ENCODE peak calls at places on chromosomes 2 and 18, in eight cellular contexts. V is lung microvascular endothelial cell; P is IMR-90; I is progenitor cell of endocrine pancreas; T is stimulated activated CD8-positive, alpha-beta memory T cell treated with anti-CD3 and anti-CD28 coated beads, Interleukin-2, amount 100 ng/mL, for 48 hours; J is GM12865; X is mesendoderm; L is astrocyte of the cerebellum. M is an unnamed sample.

GRCh38 chr2:216970369-216970915 is 110.6 kb upstream of the TNP1 start:
- DNase-seq in V (no peak), P (no peak), I (no peak), T (no peak), J (no peak), X (no peak), L (no peak), M (no peak)

GRCh38 chr2:26187114-26187513 is 14.2 kb downstream of the GAREM2 start:
- DNase-seq in V (no peak), P (no peak), I (no peak), T (no peak), J (no peak), X (no peak), L (no peak), M (no peak)

GRCh38 chr2:210956101-210956500 is 399.7 kb downstream of the CPS1 start:
- DNase-seq in V (no peak), P (no peak), I (no peak), T (no peak), J (no peak), X (no peak), L (no peak), M (no peak)

GRCh38 chr2:230823264-230823964 is 41.3 kb upstream of the ITM2C start:
- DNase-seq in V (no peak), P (no peak), I (no peak), T (no peak), J (no peak), X (no peak), L (no peak), M (no peak)

GRCh38 chr2:178109813-178110212 is 2.4 kb upstream of the RBM45 start:
- DNase-seq in V (peak), P (peak), I (no peak), T (no peak), J (peak), X (peak), L (peak), M (peak)

GRCh38 chr18:58054041-58054733 is 10.2 kb downstream of the NEDD4L start:
- DNase-seq in V (no peak), P (peak), I (no peak), T (no peak), J (no peak), X (peak), L (peak), M (peak)

GRCh38 chr2:4585057-4585635 is 881.8 kb downstream of the DCDC2C start:
- DNase-seq in V (no peak), P (no peak), I (no peak), T (no peak), J (no peak), X (no peak), L (no peak), M (no peak)

GRCh38 chr2:102657770-102658169 is 38.4 kb downstream of the SLC9A2 start:
- DNase-seq in V (no peak), P (no peak), I (no peak), T (no peak), J (peak), X (peak), L (no peak), M (no peak)

GRCh38 chr2:226798422-226799210 is 1.0 kb downstream of the IRS1 start:
- DNase-seq in V (no peak), P (peak), I (no peak), T (peak), J (peak), X (peak), L (no peak), M (peak)

GRCh38 chr2:240596491-240596931 is 10.0 kb downstream of the CAPN10 start:
- DNase-seq in V (no peak), P (no peak), I (no peak), T (no peak), J (no peak), X (no peak), L (no peak), M (no peak)

GRCh38 chr18:31723998-31724711 is 36.5 kb downstream of the SLC25A52 start:
- DNase-seq in V (peak), P (no peak), I (no peak), T (no peak), J (no peak), X (no peak), L (no peak), M (no peak)

GRCh38 chr2:8893978-8894820 is 56.8 kb upstream of the KIDINS220 start:
- DNase-seq in V (no peak), P (peak), I (no peak), T (no peak), J (no peak), X (no peak), L (no peak), M (no peak)

GRCh38 chr2:232687382-232688160 is 9.6 kb upstream of the GIGYF2 start:
- DNase-seq in V (no peak), P (no peak), I (no peak), T (no peak), J (no peak), X (no peak), L (no peak), M (no peak)

GRCh38 chr2:109129356-109129920 is 433 bp downstream of the SH3RF3 start:
- DNase-seq in V (peak), P (no peak), I (no peak), T (peak), J (peak), X (peak), L (no peak), M (peak)

GRCh38 chr2:112818094-112818902 is 18.3 kb downstream of the IL1B start:
- DNase-seq in V (peak), P (no peak), I (no peak), T (no peak), J (no peak), X (no peak), L (no peak), M (no peak)

GRCh38 chr2:64101141-64101591 is 43.1 kb downstream of the PELI1 start:
- DNase-seq in V (no peak), P (peak), I (no peak), T (no peak), J (peak), X (no peak), L (no peak), M (peak)

GRCh38 chr2:20509766-20510490 is 63.1 kb downstream of the RHOB start:
- DNase-seq in V (no peak), P (peak), I (no peak), T (no peak), J (peak), X (peak), L (no peak), M (peak)

GRCh38 chr2:101961287-101962242 is 30.2 kb upstream of the IL1R2 start:
- DNase-seq in V (no peak), P (peak), I (no peak), T (no peak), J (no peak), X (peak), L (peak), M (peak)

M was measured in EH.